ENCODE peak calls at places on chromosomes 2 and 18, in four cellular contexts. Q, K, T and I are unnamed samples.

GRCh38 chr18:63686871-63687270 is 15.9 kb upstream of the SERPINB11 start:
- DNase-seq in Q (no peak), K (no peak), T (no peak), I (no peak)

GRCh38 chr2:231540017-231540416 is 9.8 kb upstream of the NMUR1 start:
- DNase-seq in Q (no peak), K (no peak), T (no peak), I (no peak)

GRCh38 chr2:44167311-44167907 is 1.3 kb upstream of the PPM1B start:
- DNase-seq in Q (no peak), K (peak), T (no peak), I (no peak)

GRCh38 chr2:235444101-235444597 is 49.7 kb upstream of the AGAP1 start:
- DNase-seq in Q (no peak), K (no peak), T (no peak), I (no peak)

GRCh38 chr2:133768261-133769021 is 200.2 kb upstream of the NCKAP5 start:
- DNase-seq in Q (no peak), K (no peak), T (no peak), I (no peak)

GRCh38 chr2:126857502-126857901 is 41.2 kb upstream of the TEX51 start:
- DNase-seq in Q (no peak), K (no peak), T (no peak), I (no peak)

GRCh38 chr2:2765176-2765800 is 434.2 kb upstream of the MYT1L start:
- DNase-seq in Q (no peak), K (no peak), T (no peak), I (no peak)

GRCh38 chr18:3454365-3455089 is 4.6 kb downstream of the TGIF1 start:
- DNase-seq in Q (peak), K (peak), T (no peak), I (peak)

GRCh38 chr2:54952978-54953456 is 97.2 kb downstream of the RTN4 start:
- DNase-seq in Q (no peak), K (no peak), T (no peak), I (no peak)

GRCh38 chr2:134482766-134483340 is 229.0 kb downstream of the MGAT5 start:
- DNase-seq in Q (no peak), K (no peak), T (no peak), I (no peak)

GRCh38 chr2:95312543-95313205 is 15.5 kb downstream of the KCNIP3 start:
- DNase-seq in Q (no peak), K (no peak), T (no peak), I (no peak)

GRCh38 chr18:48743046-48743445 is 204.2 kb downstream of the CTIF start:
- DNase-seq in Q (no peak), K (peak), T (no peak), I (no peak)

GRCh38 chr2:74715071-74715791 is 61.2 kb downstream of the SEMA4F start:
- DNase-seq in Q (peak), K (peak), T (peak), I (peak)

GRCh38 chr18:63848159-63848558 is 39.3 kb upstream of the SERPINB2 start:
- DNase-seq in Q (peak), K (peak), T (no peak), I (no peak)

GRCh38 chr2:134384131-134384530 is 130.3 kb downstream of the MGAT5 start:
- DNase-seq in Q (no peak), K (no peak), T (no peak), I (no peak)

GRCh38 chr2:186126181-186126580 is 359.9 kb upstream of the ZC3H15 start:
- DNase-seq in Q (no peak), K (no peak), T (no peak), I (no peak)

GRCh38 chr18:49212819-49213218 is 247.6 kb downstream of the DYM start:
- DNase-seq in Q (no peak), K (no peak), T (no peak), I (no peak)

GRCh38 chr2:25292408-25292807 is 49.3 kb downstream of the DNMT3A start:
- DNase-seq in Q (no peak), K (no peak), T (no peak), I (no peak)

GRCh38 chr2:49490710-49491109 is 336.4 kb upstream of the FSHR start:
- DNase-seq in Q (peak), K (no peak), T (peak), I (peak)

GRCh38 chr2:128535928-128536327 is 217.3 kb upstream of the HS6ST1 start:
- DNase-seq in Q (no peak), K (no peak), T (no peak), I (no peak)

GRCh38 chr18:58313491-58314032 is 269.5 kb downstream of the NEDD4L start:
- DNase-seq in Q (no peak), K (no peak), T (no peak), I (no peak)

GRCh38 chr2:18930977-18931376 is 341.6 kb upstream of the NT5C1B start:
- DNase-seq in Q (no peak), K (peak), T (no peak), I (no peak)

GRCh38 chr2:127413782-127414743 is 4.2 kb upstream of the PROC start:
- DNase-seq in Q (no peak), K (no peak), T (no peak), I (no peak)

GRCh38 chr18:67243799-67244587 is 272.5 kb downstream of the DSEL start:
- DNase-seq in Q (no peak), K (no peak), T (no peak), I (no peak)

GRCh38 chr2:71620116-71620515 is 166.8 kb downstream of the DYSF start:
- DNase-seq in Q (no peak), K (no peak), T (no peak), I (no peak)

GRCh38 chr2:12448846-12449480 is 267.8 kb upstream of the TRIB2 start:
- DNase-seq in Q (no peak), K (no peak), T (no peak), I (no peak)

GRCh38 chr2:204264068-204264693 is 281.1 kb upstream of the PARD3B start:
- DNase-seq in Q (no peak), K (no peak), T (no peak), I (no peak)

GRCh38 chr2:204261776-204262175 is 283.5 kb upstream of the PARD3B start:
- DNase-seq in Q (no peak), K (no peak), T (no peak), I (no peak)

GRCh38 chr2:204260906-204261305 is 284.4 kb upstream of the PARD3B start:
- DNase-seq in Q (no peak), K (no peak), T (no peak), I (no peak)

GRCh38 chr2:204258900-204259299 is 286.4 kb upstream of the PARD3B start:
- DNase-seq in Q (no peak), K (no peak), T (no peak), I (no peak)

DNA sequence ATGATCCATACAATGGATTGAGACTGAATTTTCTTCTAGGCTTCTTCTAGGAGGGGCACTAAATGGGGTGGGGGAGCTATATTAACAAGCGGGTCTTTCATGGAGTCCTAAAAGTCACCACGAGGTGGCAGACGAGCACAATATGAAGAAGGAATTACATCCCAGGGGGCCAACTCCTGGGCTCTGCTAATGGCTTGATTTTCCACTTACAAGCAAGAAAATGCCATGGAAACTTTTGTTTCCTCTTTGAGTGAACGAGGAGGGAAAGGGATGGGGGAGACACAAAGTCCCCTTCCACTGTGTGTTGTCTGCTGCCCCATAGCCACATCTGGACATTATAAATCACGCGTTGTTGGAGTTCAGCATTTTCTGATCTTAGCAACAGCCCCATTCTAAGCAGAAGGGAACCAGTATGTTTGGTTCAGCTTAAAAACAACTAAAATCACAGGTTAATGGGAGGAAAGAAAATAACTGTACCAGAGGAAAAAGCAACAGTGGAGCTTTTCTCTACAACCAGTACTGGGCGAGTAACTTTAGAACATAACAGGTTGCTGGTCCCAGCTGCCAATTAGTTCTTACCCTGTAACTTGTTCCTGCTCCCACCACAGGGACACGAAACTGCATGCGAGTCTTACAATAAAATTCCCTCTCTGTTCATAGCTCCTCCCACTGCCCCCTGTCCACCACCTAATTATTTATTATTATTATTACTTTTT is 285.0 kb upstream of the PARD3B start:
- DNase-seq in Q (peak), K (peak), T (peak), I (peak)
- TF ChIP-seq TEAD4 in Q (no peak), K (no peak), T (no peak), I (no peak)

GRCh38 chr18:59993560-59993959 is 93.8 kb downstream of the PMAIP1 start:
- DNase-seq in Q (no peak), K (no peak), T (no peak), I (no peak)

GRCh38 chr18:59994357-59994756 is 94.6 kb downstream of the PMAIP1 start:
- DNase-seq in Q (no peak), K (no peak), T (no peak), I (no peak)

GRCh38 chr18:59996370-59996966 is 96.7 kb downstream of the PMAIP1 start:
- DNase-seq in Q (peak), K (peak), T (no peak), I (peak)
- TF ChIP-seq TEAD4 in Q (no peak), K (no peak), T (no peak), I (no peak)

DNA sequence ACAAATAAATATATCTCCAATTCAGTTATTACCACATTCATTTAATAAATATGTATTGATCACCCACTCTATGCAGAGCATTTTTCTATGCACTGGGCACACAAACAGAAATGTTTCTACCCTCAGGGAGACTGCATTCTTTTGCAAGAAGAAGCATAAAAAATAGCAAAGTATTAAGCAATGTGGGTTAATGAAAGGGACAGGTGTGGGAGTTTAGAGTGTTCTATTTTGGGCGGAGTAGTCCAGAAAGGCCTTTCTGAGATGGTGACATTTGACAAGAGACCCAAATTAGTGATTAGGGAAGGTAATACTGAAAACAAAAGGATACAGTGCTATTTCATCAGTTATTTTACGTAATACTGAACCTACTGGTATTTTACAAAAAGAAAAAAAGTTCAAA is 394.3 kb upstream of the CHST9 start:
- DNase-seq in Q (no peak), K (no peak), T (no peak), I (no peak)
- TF ChIP-seq TEAD4 in Q (no peak), K (no peak), T (no peak), I (no peak)

DNA sequence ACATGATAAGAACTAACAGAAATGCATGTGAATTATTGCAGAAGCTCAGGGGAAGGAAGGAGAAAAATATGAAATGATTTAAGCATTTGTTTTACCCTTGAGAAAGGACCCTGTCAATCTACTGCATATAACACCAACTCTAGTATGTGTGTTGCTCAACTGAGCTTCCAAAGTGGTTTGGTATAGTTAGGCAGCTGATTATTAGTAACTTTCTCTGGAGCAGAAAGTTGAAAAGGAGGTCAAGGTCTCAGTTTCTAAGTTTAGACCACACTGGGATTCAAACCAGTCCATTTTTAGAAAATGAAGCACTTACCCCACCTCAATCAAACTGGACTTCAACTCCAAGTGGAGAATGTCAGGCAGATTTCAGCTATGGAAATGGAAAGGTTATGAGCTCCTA is 123.3 kb upstream of the CDC42EP3 start:
- DNase-seq in Q (no peak), K (no peak), T (no peak), I (no peak)
- TF ChIP-seq TEAD4 in Q (no peak), K (no peak), T (no peak), I (no peak)

DNA sequence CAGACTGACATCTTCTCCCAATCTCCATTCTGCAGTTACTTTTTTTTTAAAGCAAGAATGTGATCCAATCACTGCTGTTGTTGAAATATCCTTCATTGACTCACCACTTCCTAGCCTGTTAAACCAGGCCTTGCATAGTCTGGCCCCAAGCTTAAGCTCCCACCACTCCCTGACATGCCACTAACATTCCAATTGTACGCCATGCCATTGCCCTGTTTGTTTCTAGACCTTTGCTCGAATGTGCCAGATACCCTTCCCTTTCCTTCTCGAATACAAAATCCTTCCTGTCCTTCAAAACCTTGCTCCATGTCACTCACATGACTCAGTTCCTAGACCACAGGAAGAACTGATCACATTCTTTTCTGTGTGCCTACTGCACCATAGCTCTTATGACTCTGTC is 224.2 kb downstream of the CYRIA start:
- DNase-seq in Q (no peak), K (no peak), T (no peak), I (no peak)
- TF ChIP-seq TEAD4 in Q (no peak), K (no peak), T (no peak), I (no peak)

DNA sequence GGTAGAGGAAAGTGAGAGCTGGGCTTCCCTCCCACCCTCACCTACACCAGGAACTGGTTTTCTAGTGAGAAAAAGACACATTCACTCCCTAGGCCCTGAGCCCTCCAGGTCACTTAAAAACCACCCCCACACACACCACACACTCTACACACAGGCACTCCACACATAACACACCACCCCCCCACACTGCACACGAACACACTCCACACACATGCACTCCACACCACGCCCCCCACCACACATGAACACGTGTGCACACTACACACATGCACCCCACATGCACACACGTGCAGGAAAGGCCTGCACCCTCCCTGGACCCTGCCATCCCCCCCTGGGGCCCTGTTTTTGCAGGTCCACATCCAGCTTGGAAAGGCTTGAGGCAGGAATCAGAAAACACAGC is 67.6 kb downstream of the RALBP1 start:
- DNase-seq in Q (no peak), K (no peak), T (no peak), I (no peak)
- TF ChIP-seq TEAD4 in Q (no peak), K (no peak), T (no peak), I (no peak)

GRCh38 chr2:218436992-218437391 is 18.1 kb downstream of the VIL1 start:
- DNase-seq in Q (no peak), K (no peak), T (no peak), I (no peak)
- TF ChIP-seq TEAD4 in Q (no peak), K (no peak), T (no peak), I (no peak)